ENCODE peak calls at places on chromosomes 3 and 15, in six cellular contexts. R, B, Q, P, A and E are unnamed samples.

GRCh38 chr15:101162701-101163483 is 89.0 kb downstream of the CHSY1 start:
- DNase-seq in Q (no peak), A (no peak), R (no peak), B (no peak), P (peak; percentile 67), E (no peak)

GRCh38 chr3:62248831-62249776 is 124.2 kb downstream of the FEZF2 start:
- DNase-seq in Q (no peak), A (peak; percentile 15), B (no peak), R (no peak), P (no peak), E (no peak)

GRCh38 chr3:123405936-123406510 is 42.9 kb downstream of the ADCY5 start:
- DNase-seq in Q (no peak), B (no peak), R (no peak), A (no peak), P (peak; percentile 35), E (no peak)

GRCh38 chr3:27312044-27312668 is 57.0 kb downstream of the NEK10 start:
- DNase-seq in P (no peak), R (no peak), A (peak; percentile 59), B (no peak), Q (peak; percentile 65), E (no peak)

GRCh38 chr15:70323111-70323851 is 225.6 kb upstream of the TLE3 start:
- DNase-seq in P (no peak), Q (no peak), B (no peak), R (no peak), A (no peak), E (no peak)

GRCh38 chr15:25892126-25892525 is 29.0 kb upstream of the ATP10A start:
- DNase-seq in A (no peak), Q (no peak), P (no peak), B (no peak), R (no peak), E (no peak)

GRCh38 chr3:72082776-72083477 is 298.0 kb upstream of the PROK2 start:
- DNase-seq in Q (no peak), P (no peak), R (no peak), B (no peak), A (no peak), E (no peak)

GRCh38 chr3:167941234-167941995 is 154.3 kb downstream of the GOLIM4 start:
- DNase-seq in A (no peak), B (peak; percentile 37), P (no peak), R (no peak), Q (peak; percentile 61), E (no peak)

GRCh38 chr15:67013696-67014095 is 51.7 kb upstream of the SMAD3 start:
- DNase-seq in B (no peak), A (no peak), P (no peak), Q (peak; percentile 88), R (peak; percentile 85), E (no peak)

GRCh38 chr3:61715886-61716527 is 154.6 kb downstream of the PTPRG start:
- DNase-seq in R (no peak), Q (no peak), P (no peak), A (no peak), B (no peak), E (no peak)

GRCh38 chr3:171168551-171168950 is 142.0 kb upstream of the SLC2A2 start:
- DNase-seq in R (no peak), B (no peak), A (no peak), P (no peak), Q (no peak), E (no peak)

GRCh38 chr3:171169443-171169842 is 142.9 kb upstream of the SLC2A2 start:
- DNase-seq in A (no peak), Q (no peak), B (no peak), P (no peak), R (no peak), E (no peak)

GRCh38 chr3:171165986-171166385 is 139.5 kb upstream of the SLC2A2 start:
- DNase-seq in A (no peak), R (no peak), P (no peak), B (no peak), Q (no peak), E (no peak)

GRCh38 chr3:171169866-171170265 is 143.3 kb upstream of the SLC2A2 start:
- DNase-seq in B (no peak), P (no peak), R (no peak), A (no peak), Q (no peak), E (no peak)

GRCh38 chr3:171168086-171168485 is 141.6 kb upstream of the SLC2A2 start:
- DNase-seq in P (no peak), B (peak; percentile 68), R (peak; percentile 57), A (peak; percentile 52), Q (no peak), E (no peak)
- TF ChIP-seq CTCF in P (peak; percentile 8), B (peak; percentile 62), R (peak; percentile 65), A (peak; percentile 49), Q (peak; percentile 56), E (peak; percentile 67)

DNA sequence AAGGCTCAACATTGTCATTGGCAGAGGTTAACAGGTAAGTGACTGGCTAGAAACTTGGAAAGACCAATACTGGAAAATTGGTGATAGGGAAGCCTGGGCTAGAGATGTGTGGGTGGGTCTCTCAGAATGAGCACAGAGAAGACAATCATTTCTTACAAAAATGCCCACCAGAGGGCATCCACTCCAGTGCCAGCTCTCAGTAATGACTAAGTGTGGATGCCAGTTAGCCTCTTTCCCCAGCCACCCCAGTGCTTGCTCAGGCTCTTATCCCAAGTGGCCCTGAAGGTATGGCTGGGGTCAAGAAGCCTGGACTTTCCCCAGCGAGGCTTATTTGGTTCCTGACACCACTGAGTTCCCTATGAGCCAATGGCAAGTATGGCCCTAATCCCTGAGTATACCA is 115.9 kb upstream of the ST8SIA2 start:
- DNase-seq in R (peak; percentile 34), P (no peak), Q (peak; percentile 37), A (no peak), B (peak; percentile 27), E (no peak)
- TF ChIP-seq CTCF in R (peak; percentile 57), P (no peak), Q (peak; percentile 60), A (no peak), B (peak; percentile 27), E (peak; percentile 78)

DNA sequence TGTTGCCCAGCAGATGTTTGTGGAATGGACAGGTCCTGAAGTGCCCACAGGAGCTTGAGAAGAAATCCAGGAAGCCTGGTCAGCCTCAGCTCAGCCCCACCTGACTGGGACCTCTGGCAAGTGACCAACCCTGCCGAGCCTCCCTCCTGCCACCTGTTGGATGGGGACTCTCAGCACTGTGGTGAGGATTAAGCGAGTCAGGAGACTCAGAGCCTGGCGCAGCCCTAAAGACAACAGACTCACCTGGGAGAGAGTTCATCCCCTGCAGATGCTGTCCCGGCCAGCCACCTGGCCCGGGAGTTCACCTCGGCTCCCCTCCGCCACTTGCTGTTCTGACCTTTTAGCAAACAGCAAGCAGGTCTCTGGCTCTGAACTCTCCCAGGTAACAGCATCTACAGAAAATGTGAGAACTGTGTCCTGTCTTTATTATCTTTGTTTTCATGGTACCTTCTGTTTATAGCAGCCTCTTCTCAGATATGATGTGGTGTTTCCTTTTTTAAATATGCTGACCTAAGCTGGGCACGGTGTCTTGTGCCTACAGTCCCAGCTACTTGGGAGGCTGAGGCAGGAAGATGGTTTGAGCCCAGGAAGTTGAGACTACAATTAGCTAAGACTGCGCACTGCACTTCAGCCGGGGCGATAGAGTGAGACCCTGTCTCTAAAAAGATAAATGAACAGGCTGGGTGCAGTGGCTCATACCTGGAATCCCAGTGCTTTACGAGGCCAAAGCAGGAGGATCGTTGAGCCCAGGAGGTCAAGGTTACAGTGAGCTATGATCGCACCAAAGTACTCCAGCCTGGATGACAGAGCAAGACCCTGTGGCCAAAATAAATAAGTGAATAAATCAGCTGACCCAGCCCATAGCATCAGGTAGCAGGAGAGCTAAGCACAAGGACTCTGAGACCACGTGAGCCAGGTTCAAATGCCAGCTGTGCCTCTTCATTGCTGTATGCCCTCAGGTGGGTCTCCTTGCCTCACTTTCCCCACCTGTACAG is 32.4 kb upstream of the SLC6A6 start:
- DNase-seq in A (peak; percentile 75), R (peak; percentile 90), P (no peak), Q (peak; percentile 44), B (no peak), E (no peak)
- TF ChIP-seq CTCF in A (peak; percentile 77), R (peak; percentile 66), P (no peak), Q (peak; percentile 46), B (no peak), E (no peak)

DNA sequence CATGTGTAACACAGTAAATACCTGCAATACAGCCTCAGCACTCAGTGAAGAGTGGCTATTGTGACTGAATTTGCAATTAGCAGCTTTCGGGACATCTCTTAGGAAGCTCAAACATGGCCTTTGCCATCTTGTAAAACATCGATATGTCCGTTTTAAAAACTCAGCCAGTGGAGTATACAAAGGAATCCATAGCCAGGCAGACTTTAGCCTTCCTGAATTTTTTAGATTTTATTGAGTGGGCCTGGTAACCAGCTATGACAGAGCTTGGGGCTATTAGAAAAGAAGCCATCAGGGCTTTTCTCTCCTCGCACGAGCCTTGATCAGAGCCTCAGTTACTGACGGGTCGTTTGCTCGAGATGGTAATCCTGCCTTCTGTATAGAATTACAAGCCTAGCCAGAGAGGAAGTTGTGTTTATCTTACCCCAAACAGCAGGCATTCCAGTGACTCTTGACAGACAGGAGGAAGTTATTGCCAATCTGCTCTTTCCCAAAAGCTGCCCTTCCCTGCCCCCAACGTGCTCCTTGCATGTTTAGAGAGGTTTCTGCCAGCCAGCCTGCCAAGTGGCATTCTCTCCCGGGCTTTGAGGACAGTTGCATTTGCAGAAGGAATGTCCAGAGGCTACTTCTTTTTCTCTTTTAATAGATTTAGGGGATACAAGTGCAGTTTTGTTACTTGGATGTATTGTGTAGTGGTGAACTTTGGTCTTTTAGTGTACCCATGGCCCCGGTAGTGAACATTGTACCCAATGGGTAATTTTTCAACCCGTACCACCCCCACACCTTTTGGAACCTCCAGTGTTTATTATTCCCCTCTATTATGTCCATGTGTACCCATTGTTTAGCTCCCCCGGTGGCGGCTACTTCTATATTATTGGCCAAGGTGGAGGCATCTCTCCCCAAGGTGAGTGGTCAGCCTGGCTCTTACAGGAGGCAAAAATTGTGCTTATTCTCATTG is 40.6 kb downstream of the ITPR1 start:
- DNase-seq in B (no peak), Q (no peak), P (no peak), A (no peak), R (no peak), E (no peak)
- TF ChIP-seq CTCF in B (no peak), Q (no peak), P (no peak), A (no peak), R (peak; percentile 35), E (peak; percentile 49)

GRCh38 chr15:83993591-83993990 is 242.0 kb upstream of the GOLGA6L4 start:
- DNase-seq in B (no peak), P (no peak), Q (no peak), A (peak; percentile 5), R (no peak), E (no peak)
- TF ChIP-seq CTCF in B (no peak), P (no peak), Q (peak; percentile 16), A (no peak), R (peak; percentile 49), E (no peak)

GRCh38 chr3:127556565-127556964 is 34.0 kb downstream of the TPRA1 start:
- DNase-seq in P (no peak), R (peak; percentile 65), B (no peak), Q (no peak), A (no peak), E (no peak)
- TF ChIP-seq CTCF in P (no peak), R (peak; percentile 69), B (no peak), Q (no peak), A (peak; percentile 42), E (peak; percentile 40)

GRCh38 chr15:90162956-90163355 is 38.2 kb upstream of the SEMA4B start:
- DNase-seq in R (no peak), B (no peak), A (no peak), Q (no peak), P (no peak), E (no peak)
- TF ChIP-seq CTCF in R (no peak), B (no peak), A (no peak), Q (no peak), P (no peak), E (no peak)

GRCh38 chr3:136351905-136352304 is 101.8 kb downstream of the PCCB start:
- DNase-seq in B (no peak), A (no peak), R (no peak), Q (no peak), P (no peak), E (no peak)
- TF ChIP-seq CTCF in B (no peak), A (no peak), R (peak; percentile 58), Q (peak; percentile 6), P (no peak), E (peak; percentile 55)